ENCODE peak calls at places on chromosomes 2 and 18, in seven cellular contexts. One of them, this sample, is unnamed.

GRCh38 chr2:109675666-109676345 is 61.6 kb downstream of the SOWAHC start:
- DNase-seq in neuronal stem cell: no peak
- DNase-seq in H1: no peak
- DNase-seq in mesendoderm: no peak
- DNase-seq in trophoblast cell: no peak
- DNase-seq in H9: no peak
- DNase-seq in mesenchymal stem cell: no peak
- DNase-seq in this sample: no peak

GRCh38 chr2:20582600-20583221 is 68.2 kb downstream of the HS1BP3 start:
- DNase-seq in H1: no peak
- DNase-seq in H9: no peak
- DNase-seq in trophoblast cell: no peak
- DNase-seq in neuronal stem cell: no peak
- DNase-seq in mesenchymal stem cell: no peak
- DNase-seq in mesendoderm: no peak
- DNase-seq in this sample: no peak

GRCh38 chr2:109351164-109351756 is 222.3 kb downstream of the SH3RF3 start:
- DNase-seq in mesenchymal stem cell: peak
- DNase-seq in neuronal stem cell: no peak
- DNase-seq in trophoblast cell: no peak
- DNase-seq in H9: no peak
- DNase-seq in H1: no peak
- DNase-seq in mesendoderm: no peak
- DNase-seq in this sample: peak

GRCh38 chr2:23465138-23465537 is 80.2 kb downstream of the KLHL29 start:
- DNase-seq in H9: no peak
- DNase-seq in trophoblast cell: no peak
- DNase-seq in mesenchymal stem cell: no peak
- DNase-seq in H1: no peak
- DNase-seq in neuronal stem cell: no peak
- DNase-seq in mesendoderm: no peak
- DNase-seq in this sample: no peak

GRCh38 chr2:77469086-77469485 is 53.1 kb downstream of the LRRTM4 start:
- DNase-seq in H1: no peak
- DNase-seq in trophoblast cell: no peak
- DNase-seq in mesendoderm: no peak
- DNase-seq in mesenchymal stem cell: no peak
- DNase-seq in H9: no peak
- DNase-seq in neuronal stem cell: no peak
- DNase-seq in this sample: no peak

GRCh38 chr2:111226797-111227700 is 106.3 kb downstream of the BCL2L11 start:
- DNase-seq in H1: no peak
- DNase-seq in neuronal stem cell: no peak
- DNase-seq in mesendoderm: no peak
- DNase-seq in H9: no peak
- DNase-seq in trophoblast cell: peak
- DNase-seq in mesenchymal stem cell: peak
- DNase-seq in this sample: peak

GRCh38 chr2:181465686-181466375 is 8.6 kb downstream of the ITGA4 start:
- DNase-seq in mesenchymal stem cell: peak
- DNase-seq in H1: no peak
- DNase-seq in trophoblast cell: no peak
- DNase-seq in neuronal stem cell: no peak
- DNase-seq in H9: no peak
- DNase-seq in mesendoderm: peak
- DNase-seq in this sample: peak

GRCh38 chr2:11563784-11564666 is 30.2 kb downstream of the GREB1 start:
- DNase-seq in neuronal stem cell: no peak
- DNase-seq in mesendoderm: no peak
- DNase-seq in mesenchymal stem cell: no peak
- DNase-seq in trophoblast cell: no peak
- DNase-seq in H1: no peak
- DNase-seq in H9: no peak
- DNase-seq in this sample: no peak

GRCh38 chr2:7190587-7191320 is 273.5 kb downstream of the RNF144A start:
- DNase-seq in H1: no peak
- DNase-seq in mesenchymal stem cell: peak
- DNase-seq in H9: peak
- DNase-seq in neuronal stem cell: no peak
- DNase-seq in mesendoderm: peak
- DNase-seq in trophoblast cell: no peak
- DNase-seq in this sample: no peak

GRCh38 chr2:69685321-69686048 is 41.9 kb upstream of the AAK1 start:
- DNase-seq in mesenchymal stem cell: no peak
- DNase-seq in mesendoderm: no peak
- DNase-seq in neuronal stem cell: no peak
- DNase-seq in trophoblast cell: no peak
- DNase-seq in H1: no peak
- DNase-seq in H9: no peak
- DNase-seq in this sample: peak

GRCh38 chr2:5937865-5938565 is 245.8 kb downstream of the SOX11 start:
- DNase-seq in mesendoderm: peak
- DNase-seq in H1: no peak
- DNase-seq in H9: peak
- DNase-seq in trophoblast cell: peak
- DNase-seq in neuronal stem cell: no peak
- DNase-seq in mesenchymal stem cell: no peak
- DNase-seq in this sample: no peak

GRCh38 chr2:240873098-240873788 is 4.6 kb downstream of the AGXT start:
- DNase-seq in trophoblast cell: no peak
- DNase-seq in H9: no peak
- DNase-seq in mesenchymal stem cell: no peak
- DNase-seq in mesendoderm: no peak
- DNase-seq in neuronal stem cell: no peak
- DNase-seq in H1: no peak
- DNase-seq in this sample: no peak

GRCh38 chr2:99974275-99974674 is 168.1 kb downstream of the AFF3 start:
- DNase-seq in mesenchymal stem cell: peak
- DNase-seq in H9: no peak
- DNase-seq in mesendoderm: peak
- DNase-seq in H1: no peak
- DNase-seq in trophoblast cell: peak
- DNase-seq in neuronal stem cell: peak
- DNase-seq in this sample: peak

GRCh38 chr2:20641123-20641985 is 9.5 kb downstream of the HS1BP3 start:
- DNase-seq in neuronal stem cell: no peak
- DNase-seq in trophoblast cell: no peak
- DNase-seq in H1: no peak
- DNase-seq in mesendoderm: peak
- DNase-seq in mesenchymal stem cell: peak
- DNase-seq in H9: no peak
- DNase-seq in this sample: peak

GRCh38 chr18:45497595-45498269 is 117.5 kb upstream of the SLC14A2 start:
- DNase-seq in neuronal stem cell: no peak
- DNase-seq in trophoblast cell: peak
- DNase-seq in H1: no peak
- DNase-seq in mesenchymal stem cell: no peak
- DNase-seq in H9: no peak
- DNase-seq in mesendoderm: no peak
- DNase-seq in this sample: no peak

GRCh38 chr2:36878429-36878828 is 87.9 kb downstream of the STRN start:
- DNase-seq in H1: no peak
- DNase-seq in H9: no peak
- DNase-seq in trophoblast cell: no peak
- DNase-seq in mesenchymal stem cell: no peak
- DNase-seq in mesendoderm: no peak
- DNase-seq in neuronal stem cell: no peak
- DNase-seq in this sample: no peak

GRCh38 chr2:30427606-30428005 is 19.4 kb upstream of the LCLAT1 start:
- DNase-seq in trophoblast cell: peak
- DNase-seq in H1: no peak
- DNase-seq in H9: no peak
- DNase-seq in neuronal stem cell: no peak
- DNase-seq in mesendoderm: no peak
- DNase-seq in mesenchymal stem cell: no peak
- DNase-seq in this sample: no peak

GRCh38 chr2:30425326-30425725 is 21.7 kb upstream of the LCLAT1 start:
- DNase-seq in trophoblast cell: no peak
- DNase-seq in mesendoderm: no peak
- DNase-seq in neuronal stem cell: no peak
- DNase-seq in H9: no peak
- DNase-seq in H1: no peak
- DNase-seq in mesenchymal stem cell: peak
- DNase-seq in this sample: no peak

GRCh38 chr2:30428827-30429461 is 18.1 kb upstream of the LCLAT1 start:
- DNase-seq in mesendoderm: no peak
- DNase-seq in trophoblast cell: no peak
- DNase-seq in H9: no peak
- DNase-seq in mesenchymal stem cell: no peak
- DNase-seq in H1: no peak
- DNase-seq in neuronal stem cell: no peak
- DNase-seq in this sample: no peak

GRCh38 chr2:30424231-30424630 is 22.8 kb upstream of the LCLAT1 start:
- DNase-seq in mesendoderm: no peak
- DNase-seq in trophoblast cell: no peak
- DNase-seq in neuronal stem cell: no peak
- DNase-seq in H1: no peak
- DNase-seq in mesenchymal stem cell: no peak
- DNase-seq in H9: no peak
- DNase-seq in this sample: no peak

GRCh38 chr2:30428034-30428662 is 18.9 kb upstream of the LCLAT1 start:
- DNase-seq in H9: no peak
- DNase-seq in H1: no peak
- DNase-seq in mesenchymal stem cell: no peak
- DNase-seq in mesendoderm: no peak
- DNase-seq in trophoblast cell: no peak
- DNase-seq in neuronal stem cell: no peak
- DNase-seq in this sample: no peak
- H3K18ac ChIP-seq in H9: no peak
- H3K18ac ChIP-seq in H1: no peak
- H3K18ac ChIP-seq in mesenchymal stem cell: no peak
- H3K18ac ChIP-seq in mesendoderm: no peak
- H3K18ac ChIP-seq in trophoblast cell: no peak
- H3K18ac ChIP-seq in neuronal stem cell: no peak
- H3K18ac ChIP-seq in this sample: no peak

GRCh38 chr18:1573732-1574131 is 669.1 kb downstream of the ADCYAP1 start:
- DNase-seq in mesendoderm: no peak
- DNase-seq in H1: no peak
- DNase-seq in neuronal stem cell: no peak
- DNase-seq in H9: no peak
- DNase-seq in trophoblast cell: peak
- DNase-seq in mesenchymal stem cell: no peak
- DNase-seq in this sample: no peak

GRCh38 chr18:1578505-1578904 is 673.8 kb downstream of the ADCYAP1 start:
- DNase-seq in mesendoderm: no peak
- DNase-seq in H9: no peak
- DNase-seq in trophoblast cell: no peak
- DNase-seq in neuronal stem cell: no peak
- DNase-seq in H1: no peak
- DNase-seq in mesenchymal stem cell: no peak
- DNase-seq in this sample: no peak
- H3K23ac ChIP-seq in mesendoderm: no peak
- H3K23ac ChIP-seq in H9: no peak
- H3K23ac ChIP-seq in trophoblast cell: no peak
- H3K23ac ChIP-seq in neuronal stem cell: no peak
- H3K23ac ChIP-seq in H1: no peak
- H3K23ac ChIP-seq in mesenchymal stem cell: no peak
- H3K23ac ChIP-seq in this sample: no peak

GRCh38 chr2:46779447-46779941 is 136.1 kb downstream of the MCFD2 start:
- DNase-seq in H1: no peak
- DNase-seq in H9: no peak
- DNase-seq in mesendoderm: no peak
- DNase-seq in mesenchymal stem cell: peak
- DNase-seq in trophoblast cell: peak
- DNase-seq in neuronal stem cell: no peak
- DNase-seq in this sample: peak

GRCh38 chr2:46784278-46784677 is 131.3 kb downstream of the MCFD2 start:
- DNase-seq in H9: no peak
- DNase-seq in mesenchymal stem cell: no peak
- DNase-seq in H1: no peak
- DNase-seq in mesendoderm: no peak
- DNase-seq in neuronal stem cell: no peak
- DNase-seq in trophoblast cell: no peak
- DNase-seq in this sample: no peak

GRCh38 chr2:46780801-46781445 is 134.7 kb downstream of the MCFD2 start:
- DNase-seq in trophoblast cell: peak
- DNase-seq in neuronal stem cell: no peak
- DNase-seq in mesendoderm: peak
- DNase-seq in H9: peak
- DNase-seq in H1: peak
- DNase-seq in mesenchymal stem cell: peak
- DNase-seq in this sample: peak

GRCh38 chr2:46780411-46780800 is 135.2 kb downstream of the MCFD2 start:
- DNase-seq in neuronal stem cell: no peak
- DNase-seq in mesendoderm: no peak
- DNase-seq in H9: no peak
- DNase-seq in trophoblast cell: no peak
- DNase-seq in H1: no peak
- DNase-seq in mesenchymal stem cell: no peak
- DNase-seq in this sample: no peak

GRCh38 chr2:46781468-46782189 is 134.0 kb downstream of the MCFD2 start:
- DNase-seq in trophoblast cell: no peak
- DNase-seq in mesenchymal stem cell: no peak
- DNase-seq in neuronal stem cell: peak
- DNase-seq in mesendoderm: no peak
- DNase-seq in H9: no peak
- DNase-seq in H1: no peak
- DNase-seq in this sample: no peak
- H3K18ac ChIP-seq in trophoblast cell: no peak
- H3K18ac ChIP-seq in mesenchymal stem cell: no peak
- H3K18ac ChIP-seq in neuronal stem cell: peak
- H3K18ac ChIP-seq in mesendoderm: no peak
- H3K18ac ChIP-seq in H9: no peak
- H3K18ac ChIP-seq in H1: no peak
- H3K18ac ChIP-seq in this sample: peak

GRCh38 chr2:3178206-3179031 is 199.2 kb downstream of the EIPR1 start:
- DNase-seq in mesendoderm: no peak
- DNase-seq in H1: no peak
- DNase-seq in H9: no peak
- DNase-seq in trophoblast cell: no peak
- DNase-seq in mesenchymal stem cell: no peak
- DNase-seq in neuronal stem cell: no peak
- DNase-seq in this sample: no peak

GRCh38 chr2:3179208-3179607 is 198.4 kb downstream of the EIPR1 start:
- DNase-seq in H9: peak
- DNase-seq in trophoblast cell: no peak
- DNase-seq in neuronal stem cell: no peak
- DNase-seq in mesendoderm: peak
- DNase-seq in H1: no peak
- DNase-seq in mesenchymal stem cell: no peak
- DNase-seq in this sample: no peak

GRCh38 chr2:3181416-3182010 is 196.1 kb downstream of the EIPR1 start:
- DNase-seq in H9: no peak
- DNase-seq in neuronal stem cell: no peak
- DNase-seq in H1: no peak
- DNase-seq in mesendoderm: peak
- DNase-seq in trophoblast cell: peak
- DNase-seq in mesenchymal stem cell: no peak
- DNase-seq in this sample: no peak

GRCh38 chr2:3180082-3180908 is 197.3 kb downstream of the EIPR1 start:
- DNase-seq in trophoblast cell: no peak
- DNase-seq in mesenchymal stem cell: no peak
- DNase-seq in H1: no peak
- DNase-seq in H9: no peak
- DNase-seq in neuronal stem cell: no peak
- DNase-seq in mesendoderm: no peak
- DNase-seq in this sample: no peak

DNA sequence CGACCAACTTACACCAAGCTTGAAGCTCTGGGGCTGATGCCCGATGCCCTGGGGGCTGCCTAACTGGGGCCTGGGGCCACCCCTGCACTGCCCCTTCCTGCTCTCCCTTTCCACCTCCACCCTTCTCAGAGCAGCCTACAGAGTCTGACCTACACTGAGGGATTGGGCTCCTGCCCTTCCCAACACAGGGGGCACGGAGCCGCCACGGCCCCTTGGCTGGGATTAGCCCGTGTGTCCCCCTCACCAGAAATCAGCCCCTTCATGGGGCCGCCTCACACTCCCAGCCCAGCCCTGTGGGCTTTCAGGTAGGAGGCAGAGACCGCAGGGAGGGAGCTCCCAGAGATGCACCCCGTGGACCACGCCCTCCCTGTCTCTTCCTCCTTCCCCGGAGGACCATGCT is 198.0 kb downstream of the EIPR1 start:
- DNase-seq in mesenchymal stem cell: no peak
- DNase-seq in H1: no peak
- DNase-seq in trophoblast cell: no peak
- DNase-seq in mesendoderm: no peak
- DNase-seq in H9: no peak
- DNase-seq in neuronal stem cell: no peak
- DNase-seq in this sample: no peak
- H3K23ac ChIP-seq in mesenchymal stem cell: no peak
- H3K23ac ChIP-seq in H1: no peak
- H3K23ac ChIP-seq in trophoblast cell: no peak
- H3K23ac ChIP-seq in mesendoderm: no peak
- H3K23ac ChIP-seq in H9: no peak
- H3K23ac ChIP-seq in neuronal stem cell: no peak
- H3K23ac ChIP-seq in this sample: no peak

This sample was measured in IMR-90.